ENCODE peak calls at places on chromosomes 12 and 14, in seven cellular contexts. L, E, Y, J, C, Z and S are unnamed samples.
A peak's percentile ranks its signal among the peaks of the same experiment; 100 is the strongest.

GRCh38 chr12:111268738-111269572 is 99.9 kb downstream of the PHETA1 start:
- DNase-seq in L (peak; percentile 60), E (peak; percentile 6), Y (no peak), J (no peak), C (peak; percentile 59), Z (peak; percentile 81), S (no peak)

GRCh38 chr12:133129368-133130037 is 571 bp downstream of the ZNF891 start:
- DNase-seq in L (no peak), E (no peak), Y (no peak), J (peak; percentile 2), C (no peak), Z (peak; percentile 39), S (no peak)

GRCh38 chr12:81255947-81256346 is 178.1 kb downstream of the ACSS3 start:
- DNase-seq in L (no peak), E (no peak), Y (no peak), J (no peak), C (no peak), Z (no peak), S (no peak)

GRCh38 chr12:25877446-25877845 is 81.0 kb upstream of the RASSF8 start:
- DNase-seq in L (no peak), E (no peak), Y (no peak), J (no peak), C (no peak), Z (no peak), S (no peak)

GRCh38 chr12:75613981-75614380 is 102.6 kb upstream of the KRR1 start:
- DNase-seq in L (no peak), E (no peak), Y (no peak), J (no peak), C (no peak), Z (no peak), S (no peak)

GRCh38 chr12:132314516-132315233 is 14.7 kb downstream of the GALNT9 start:
- DNase-seq in L (no peak), E (no peak), Y (no peak), J (no peak), C (no peak), Z (no peak), S (no peak)

GRCh38 chr12:75631809-75632208 is 120.4 kb upstream of the KRR1 start:
- DNase-seq in L (no peak), E (no peak), Y (no peak), J (no peak), C (no peak), Z (no peak), S (no peak)

GRCh38 chr12:62653740-62654139 is 187.1 kb downstream of the MON2 start:
- DNase-seq in L (no peak), E (no peak), Y (no peak), J (no peak), C (no peak), Z (peak; percentile 75), S (no peak)

GRCh38 chr14:90444077-90444696 is 47.4 kb downstream of the CALM1 start:
- DNase-seq in L (no peak), E (no peak), Y (peak; percentile 75), J (peak; percentile 37), C (no peak), Z (no peak), S (no peak)

GRCh38 chr12:53956914-53957536 is 2.3 kb downstream of the HOXC12 start:
- DNase-seq in L (no peak), E (no peak), Y (no peak), J (no peak), C (no peak), Z (no peak), S (no peak)

GRCh38 chr14:65961004-65961403 is 525.2 kb upstream of the CCDC196 start:
- DNase-seq in L (peak; percentile 45), E (peak; percentile 24), Y (peak; percentile 39), J (no peak), C (peak; percentile 67), Z (peak; percentile 93), S (no peak)

GRCh38 chr14:92892589-92892988 is 30.4 kb upstream of the CHGA start:
- DNase-seq in L (no peak), E (no peak), Y (no peak), J (no peak), C (peak; percentile 7), Z (no peak), S (no peak)

GRCh38 chr14:30982583-30982982 is 42.9 kb upstream of the AP4S1 start:
- DNase-seq in L (no peak), E (no peak), Y (no peak), J (no peak), C (no peak), Z (no peak), S (no peak)

GRCh38 chr14:79856357-79856756 is 354.9 kb downstream of the DIO2 start:
- DNase-seq in L (no peak), E (no peak), Y (no peak), J (no peak), C (no peak), Z (no peak), S (no peak)

GRCh38 chr14:102953100-102953499 is 30.6 kb downstream of the AMN start:
- DNase-seq in L (no peak), E (no peak), Y (no peak), J (no peak), C (no peak), Z (no peak), S (no peak)

GRCh38 chr14:102952276-102952675 is 29.8 kb downstream of the AMN start:
- DNase-seq in L (no peak), E (no peak), Y (no peak), J (no peak), C (no peak), Z (no peak), S (no peak)

GRCh38 chr14:102951034-102951433 is 28.6 kb downstream of the AMN start:
- DNase-seq in L (no peak), E (no peak), Y (no peak), J (no peak), C (no peak), Z (no peak), S (no peak)

GRCh38 chr14:102949801-102950451 is 27.5 kb downstream of the AMN start:
- DNase-seq in L (no peak), E (no peak), Y (no peak), J (no peak), C (no peak), Z (no peak), S (no peak)

GRCh38 chr14:102951799-102952198 is 29.3 kb downstream of the AMN start:
- DNase-seq in L (no peak), E (no peak), Y (no peak), J (no peak), C (no peak), Z (no peak), S (no peak)
- H3K36me3 ChIP-seq in L (peaks cover 82% of the 10 kb centered on the region), E (peaks cover 16% of the 10 kb centered on the region), Y (peaks cover 62% of the 10 kb centered on the region), J (peaks cover 26% of the 10 kb centered on the region), C (peaks cover 26% of the 10 kb centered on the region), Z (peaks cover 53% of the 10 kb centered on the region), S (peaks cover 53% of the 10 kb centered on the region)

DNA sequence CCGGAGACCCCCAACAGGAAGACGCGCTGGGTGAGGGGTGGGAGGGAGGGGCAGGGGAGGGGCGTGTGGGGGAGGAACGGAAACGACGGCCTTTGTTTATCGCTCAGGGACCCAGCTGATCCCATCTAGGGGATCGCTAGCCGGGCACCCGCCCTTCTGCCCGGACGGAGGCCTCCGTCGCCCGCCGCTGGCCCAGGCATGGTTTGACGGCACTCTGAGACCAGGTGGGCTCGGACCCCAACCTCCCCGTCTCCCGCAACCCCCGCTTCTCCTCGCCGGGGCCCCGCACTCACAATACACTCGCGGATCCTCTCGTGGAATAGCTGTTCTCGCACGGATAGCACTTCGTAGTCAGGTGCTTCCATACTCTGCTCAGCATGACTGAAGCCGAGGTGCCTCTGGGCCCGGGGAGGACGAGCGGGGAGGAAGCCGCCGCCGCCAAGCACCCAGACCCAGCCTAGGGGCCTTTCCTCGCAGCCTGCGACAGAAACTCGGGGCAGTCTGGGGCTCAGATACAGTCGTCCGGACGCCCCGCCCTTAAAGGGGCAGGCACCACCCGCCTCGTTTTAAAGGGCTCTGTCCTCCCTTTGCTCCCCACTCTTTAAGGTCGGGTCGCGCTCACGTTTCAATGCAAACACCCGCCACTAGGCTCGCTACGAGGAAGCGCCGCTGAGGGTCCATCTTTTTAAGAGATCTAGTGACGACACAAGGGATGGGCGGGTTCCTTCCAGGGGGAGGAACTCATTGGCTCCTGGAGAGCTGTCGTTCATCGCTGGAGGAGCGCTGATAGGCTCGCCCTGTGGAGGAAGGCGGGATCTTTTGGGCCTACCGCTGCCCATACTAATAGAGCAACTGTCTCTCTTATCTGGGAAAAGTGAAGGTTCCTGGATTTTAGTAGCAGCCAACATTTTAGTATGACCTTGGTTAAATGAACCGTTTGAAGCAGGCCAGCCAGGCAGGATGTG is at the start of gene LMBR1L:
- DNase-seq in L (peak; percentile 97), E (peak; percentile 96), Y (peak; percentile 98), J (peak; percentile 97), C (peak; percentile 99), Z (peak; percentile 93), S (peak; percentile 92)
- TF ChIP-seq POLR2AphosphoS5 in L (peak; percentile 87), E (peak; percentile 84), Y (no peak), J (peak; percentile 86), C (peak; percentile 52), Z (no peak), S (peak; percentile 93)

DNA sequence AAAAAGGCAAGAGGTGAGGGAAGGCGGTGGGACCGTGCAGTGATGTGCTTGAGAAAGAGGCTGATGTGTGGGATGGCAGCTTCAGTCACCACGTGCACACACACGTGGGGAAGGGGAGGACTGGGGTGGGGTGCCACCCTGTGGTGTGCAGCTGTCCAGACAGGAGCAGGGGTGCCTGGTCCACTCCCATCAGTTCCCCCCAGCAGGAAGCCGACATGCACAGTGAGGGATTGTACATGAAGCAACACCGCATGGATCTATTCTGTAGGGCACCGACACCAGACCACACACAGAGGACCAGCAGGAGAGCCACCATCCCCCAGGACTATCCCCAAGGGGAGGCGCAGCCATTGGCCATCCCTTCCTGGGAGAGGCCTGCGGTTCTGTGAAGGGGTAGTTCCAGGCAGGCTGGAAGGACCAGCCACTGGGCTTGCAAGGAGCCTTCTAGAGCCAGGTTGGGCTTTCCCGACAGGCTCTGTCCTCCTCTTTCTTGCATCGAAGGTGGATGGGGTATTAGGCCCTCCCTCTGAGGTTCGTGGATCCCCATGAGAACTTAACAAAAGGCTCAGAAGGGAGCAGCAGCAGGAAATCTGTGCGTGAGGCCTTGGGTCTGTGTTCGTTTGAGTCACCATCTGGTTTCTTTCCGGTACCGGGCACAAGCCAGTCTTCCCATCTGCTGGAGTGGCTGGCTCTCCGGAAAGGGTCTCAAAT is 59.7 kb downstream of the PLEKHG3 start:
- DNase-seq in L (peak; percentile 50), E (no peak), Y (peak; percentile 44), J (no peak), C (peak; percentile 16), Z (no peak), S (no peak)
- H3K9ac ChIP-seq in L (no peak overlapping the region), E (peak overlapping the region; percentile 30), Y (no peak overlapping the region), J (no peak overlapping the region), C (no peak overlapping the region), Z (no peak overlapping the region), S (no peak overlapping the region)

GRCh38 chr12:118501489-118501888 is 125.1 kb downstream of the SUDS3 start:
- DNase-seq in L (no peak), E (no peak), Y (no peak), J (no peak), C (no peak), Z (no peak), S (no peak)
- H3K36me3 ChIP-seq in L (no peaks in the 10 kb centered on the region), E (no peaks in the 10 kb centered on the region), Y (no peaks in the 10 kb centered on the region), J (no peaks in the 10 kb centered on the region), C (no peaks in the 10 kb centered on the region), Z (no peaks in the 10 kb centered on the region), S (no peaks in the 10 kb centered on the region)